ENCODE peak calls at places on chromosomes 2 and 18, in eight cellular contexts. X is heart right ventricle, J is NB4, B is MM.1S, K is GM12891, H is GM23248, P is ACHN, T is posterior vena cava. V is an unnamed sample.

GRCh38 chr2:173050684-173051083 is 25.0 kb upstream of the MAP3K20 start:
- DNase-seq in P (no peak), X (no peak), T (no peak), H (no peak), J (no peak), B (no peak), K (no peak), V (no peak)

GRCh38 chr2:187169864-187170263 is 278.2 kb downstream of the CALCRL start:
- DNase-seq in B (no peak), H (no peak), K (no peak), P (no peak), T (no peak), X (no peak), J (no peak), V (no peak)

GRCh38 chr2:109126501-109126860 is 2.5 kb upstream of the SH3RF3 start:
- DNase-seq in H (peak), X (no peak), P (peak), B (no peak), T (no peak), J (peak), K (no peak), V (peak)

GRCh38 chr18:26424428-26425147 is 123.8 kb downstream of the KCTD1 start:
- DNase-seq in H (no peak), T (no peak), B (peak), P (no peak), J (no peak), X (no peak), K (no peak), V (no peak)

GRCh38 chr2:173419506-173419905 is 64.8 kb downstream of the CDCA7 start:
- DNase-seq in X (no peak), K (no peak), B (no peak), J (peak), H (no peak), P (no peak), T (no peak), V (no peak)

GRCh38 chr2:216857131-216857550 is 2.7 kb downstream of the TNP1 start:
- DNase-seq in T (no peak), X (no peak), B (no peak), H (peak), P (no peak), J (no peak), K (no peak), V (no peak)

GRCh38 chr2:144937899-144938298 is 418.0 kb upstream of the ZEB2 start:
- DNase-seq in P (no peak), T (no peak), H (peak), K (no peak), B (no peak), J (no peak), X (no peak), V (no peak)

GRCh38 chr2:101096619-101097142 is 54.5 kb downstream of the TBC1D8 start:
- DNase-seq in X (no peak), K (no peak), B (no peak), P (no peak), J (no peak), H (no peak), T (no peak), V (no peak)

GRCh38 chr2:192016265-192016664 is 169.4 kb upstream of the CAVIN2 start:
- DNase-seq in T (no peak), B (no peak), P (no peak), J (no peak), K (no peak), X (no peak), H (peak), V (peak)

GRCh38 chr2:180203972-180204371 is 196.9 kb upstream of the CWC22 start:
- DNase-seq in H (peak), J (no peak), T (peak), P (no peak), X (peak), K (no peak), B (no peak), V (peak)

GRCh38 chr2:209368924-209369323 is 54.9 kb upstream of the MAP2 start:
- DNase-seq in J (no peak), T (no peak), P (peak), B (peak), K (no peak), X (no peak), H (peak), V (peak)

GRCh38 chr2:1614564-1614963 is 129.8 kb downstream of the PXDN start:
- DNase-seq in H (no peak), K (peak), B (peak), T (no peak), X (no peak), J (no peak), P (no peak), V (no peak)

GRCh38 chr2:118474151-118474561 is 373.3 kb downstream of the EN1 start:
- DNase-seq in H (no peak), P (no peak), T (no peak), J (no peak), X (no peak), B (no peak), K (no peak), V (no peak)

GRCh38 chr2:13536941-13537340 is 820.2 kb downstream of the TRIB2 start:
- DNase-seq in J (no peak), B (no peak), X (no peak), K (no peak), H (no peak), P (no peak), T (no peak), V (no peak)

GRCh38 chr2:109663721-109664120 is 49.6 kb downstream of the SOWAHC start:
- DNase-seq in P (no peak), J (no peak), B (no peak), H (peak), X (peak), T (peak), K (no peak), V (peak)

GRCh38 chr18:42328931-42329330 is 373.9 kb downstream of the PIK3C3 start:
- DNase-seq in J (no peak), K (no peak), X (no peak), H (no peak), T (no peak), B (no peak), P (no peak), V (no peak)

GRCh38 chr2:11398710-11399109 is 54.3 kb upstream of the ROCK2 start:
- DNase-seq in B (no peak), P (no peak), T (no peak), J (no peak), K (no peak), H (no peak), X (peak), V (no peak)

GRCh38 chr2:206113148-206113547 is 27.2 kb upstream of the INO80D start:
- DNase-seq in T (no peak), J (peak), X (no peak), B (no peak), K (no peak), H (peak), P (no peak), V (no peak)

GRCh38 chr2:65939687-65940086 is 495.2 kb upstream of the MEIS1 start:
- DNase-seq in P (no peak), K (no peak), X (no peak), H (no peak), T (no peak), J (no peak), B (no peak), V (no peak)

GRCh38 chr2:9809448-9810088 is 33.7 kb upstream of the TAF1B start:
- DNase-seq in J (no peak), T (peak), B (no peak), P (no peak), K (no peak), H (no peak), X (no peak), V (no peak)

V was measured in NCI-H226.